ENCODE peak calls at places on chromosome 15, in five cellular contexts. One of them, this sample, is unnamed.
A peak's percentile ranks its signal among the peaks of the same experiment; 100 is the strongest.

GRCh38 chr15:71508081-71508682 is 302.2 kb upstream of the NR2E3 start:
- DNase-seq in choroid plexus epithelial cell: no peak
- DNase-seq in caudate nucleus: no peak
- DNase-seq in uterus: no peak
- DNase-seq in H1: no peak
- DNase-seq in this sample: peak; percentile 10

GRCh38 chr15:90946538-90946937 is 8.1 kb upstream of the RCCD1 start:
- DNase-seq in H1: no peak
- DNase-seq in caudate nucleus: no peak
- DNase-seq in choroid plexus epithelial cell: no peak
- DNase-seq in uterus: no peak
- DNase-seq in this sample: no peak

GRCh38 chr15:51237816-51238215 is 100.6 kb downstream of the CYP19A1 start:
- DNase-seq in caudate nucleus: no peak
- DNase-seq in uterus: no peak
- DNase-seq in choroid plexus epithelial cell: no peak
- DNase-seq in H1: no peak
- DNase-seq in this sample: no peak

GRCh38 chr15:25175033-25175788 is 220.4 kb downstream of the SNRPN start:
- DNase-seq in choroid plexus epithelial cell: no peak
- DNase-seq in uterus: peak; percentile 4
- DNase-seq in H1: no peak
- DNase-seq in caudate nucleus: no peak
- DNase-seq in this sample: no peak

GRCh38 chr15:74785716-74786032 is 3.8 kb downstream of the CSK start:
- DNase-seq in choroid plexus epithelial cell: no peak
- DNase-seq in uterus: no peak
- DNase-seq in caudate nucleus: no peak
- DNase-seq in H1: no peak
- DNase-seq in this sample: no peak

GRCh38 chr15:85555875-85556617 is 175.6 kb downstream of the AKAP13 start:
- DNase-seq in caudate nucleus: no peak
- DNase-seq in H1: no peak
- DNase-seq in uterus: no peak
- DNase-seq in choroid plexus epithelial cell: no peak
- DNase-seq in this sample: no peak

GRCh38 chr15:39466428-39466827 is 114.5 kb upstream of the THBS1 start:
- DNase-seq in caudate nucleus: no peak
- DNase-seq in choroid plexus epithelial cell: no peak
- DNase-seq in H1: no peak
- DNase-seq in uterus: peak; percentile 84
- DNase-seq in this sample: no peak

GRCh38 chr15:92271179-92271578 is 122.5 kb upstream of the ST8SIA2 start:
- DNase-seq in choroid plexus epithelial cell: no peak
- DNase-seq in caudate nucleus: no peak
- DNase-seq in uterus: no peak
- DNase-seq in H1: no peak
- DNase-seq in this sample: no peak

GRCh38 chr15:26967719-26968269 is 3.2 kb upstream of the GABRG3 start:
- DNase-seq in H1: peak; percentile 72
- DNase-seq in caudate nucleus: no peak
- DNase-seq in uterus: no peak
- DNase-seq in choroid plexus epithelial cell: no peak
- DNase-seq in this sample: no peak

GRCh38 chr15:67189326-67190051 is 65.0 kb downstream of the AAGAB start:
- DNase-seq in H1: peak; percentile 37
- DNase-seq in choroid plexus epithelial cell: no peak
- DNase-seq in caudate nucleus: no peak
- DNase-seq in uterus: peak; percentile 93
- DNase-seq in this sample: peak; percentile 50

GRCh38 chr15:39426552-39427532 is 154.0 kb upstream of the THBS1 start:
- DNase-seq in choroid plexus epithelial cell: peak; percentile 86
- DNase-seq in H1: no peak
- DNase-seq in uterus: no peak
- DNase-seq in caudate nucleus: peak; percentile 12
- DNase-seq in this sample: peak; percentile 73

GRCh38 chr15:58746174-58746573 is 3.3 kb downstream of the ADAM10 start:
- DNase-seq in uterus: no peak
- DNase-seq in choroid plexus epithelial cell: no peak
- DNase-seq in caudate nucleus: no peak
- DNase-seq in H1: no peak
- DNase-seq in this sample: no peak

GRCh38 chr15:101023501-101024110 is 104.4 kb downstream of the LRRK1 start:
- DNase-seq in choroid plexus epithelial cell: no peak
- DNase-seq in H1: no peak
- DNase-seq in caudate nucleus: no peak
- DNase-seq in uterus: no peak
- DNase-seq in this sample: peak; percentile 45

GRCh38 chr15:49521802-49522201 is 98.8 kb downstream of the FGF7 start:
- DNase-seq in H1: no peak
- DNase-seq in uterus: no peak
- DNase-seq in choroid plexus epithelial cell: peak; percentile 65
- DNase-seq in caudate nucleus: no peak
- DNase-seq in this sample: peak; percentile 17

GRCh38 chr15:99135194-99135593 is 30.3 kb downstream of the SYNM start:
- DNase-seq in H1: no peak
- DNase-seq in caudate nucleus: no peak
- DNase-seq in uterus: no peak
- DNase-seq in choroid plexus epithelial cell: peak; percentile 32
- DNase-seq in this sample: peak; percentile 40

GRCh38 chr15:48103647-48104046 is 17.1 kb upstream of the SLC24A5 start:
- DNase-seq in H1: no peak
- DNase-seq in uterus: no peak
- DNase-seq in choroid plexus epithelial cell: peak; percentile 28
- DNase-seq in caudate nucleus: no peak
- DNase-seq in this sample: peak; percentile 2

GRCh38 chr15:80929225-80929624 is 60.4 kb downstream of the MESD start:
- DNase-seq in caudate nucleus: no peak
- DNase-seq in choroid plexus epithelial cell: no peak
- DNase-seq in uterus: no peak
- DNase-seq in H1: no peak
- DNase-seq in this sample: peak; percentile 80

GRCh38 chr15:53226559-53226958 is 436.4 kb upstream of the ONECUT1 start:
- DNase-seq in caudate nucleus: no peak
- DNase-seq in choroid plexus epithelial cell: no peak
- DNase-seq in H1: no peak
- DNase-seq in uterus: no peak
- DNase-seq in this sample: no peak

GRCh38 chr15:93664180-93664951 is 567.0 kb upstream of the MCTP2 start:
- DNase-seq in uterus: no peak
- DNase-seq in H1: no peak
- DNase-seq in choroid plexus epithelial cell: no peak
- DNase-seq in caudate nucleus: no peak
- DNase-seq in this sample: no peak

GRCh38 chr15:41494922-41495735 is 1.5 kb downstream of the ITPKA start:
- DNase-seq in H1: peak; percentile 83
- DNase-seq in caudate nucleus: no peak
- DNase-seq in choroid plexus epithelial cell: no peak
- DNase-seq in uterus: no peak
- DNase-seq in this sample: no peak

GRCh38 chr15:99578809-99579208 is 13.0 kb downstream of the MEF2A start:
- DNase-seq in caudate nucleus: no peak
- DNase-seq in choroid plexus epithelial cell: peak; percentile 44
- DNase-seq in H1: no peak
- DNase-seq in uterus: no peak
- DNase-seq in this sample: no peak